ENCODE peak calls at places on chromosomes 3 and 15, in seven cellular contexts. I, A, G, M, D, X and T are unnamed samples.

GRCh38 chr15:52800852-52801747 is 11.0 kb upstream of the ONECUT1 start:
- DNase-seq in X (no peak), A (no peak), G (no peak), D (no peak), I (no peak), M (no peak), T (no peak)

GRCh38 chr3:13385373-13385965 is 34.7 kb downstream of the NUP210 start:
- DNase-seq in M (no peak), I (no peak), X (no peak), G (no peak), D (no peak), A (no peak), T (no peak)

GRCh38 chr3:132378-132777 is 64.2 kb upstream of the CHL1 start:
- DNase-seq in A (no peak), D (no peak), I (no peak), M (no peak), G (no peak), X (no peak), T (no peak)

GRCh38 chr3:190581041-190581501 is 67.2 kb downstream of the IL1RAP start:
- DNase-seq in M (no peak), D (no peak), I (no peak), A (no peak), X (no peak), G (no peak), T (no peak)

GRCh38 chr3:46854543-46854942 is 8.7 kb downstream of the MYL3 start:
- DNase-seq in G (no peak), I (no peak), A (no peak), D (no peak), X (no peak), M (no peak), T (no peak)

GRCh38 chr3:123688241-123688747 is 103.4 kb upstream of the HACD2 start:
- DNase-seq in M (peak), A (peak), D (peak), X (no peak), G (peak), I (peak), T (peak)

GRCh38 chr3:42764115-42764514 is 8.9 kb downstream of the CCDC13 start:
- DNase-seq in A (no peak), I (no peak), M (no peak), D (no peak), G (no peak), X (no peak), T (no peak)

GRCh38 chr3:188860147-188860546 is 311.6 kb upstream of the TPRG1 start:
- DNase-seq in A (no peak), D (no peak), M (no peak), X (no peak), G (no peak), I (no peak), T (no peak)

GRCh38 chr3:74523811-74524210 is 90.6 kb downstream of the CNTN3 start:
- DNase-seq in X (no peak), G (no peak), I (no peak), D (no peak), M (no peak), A (no peak), T (peak)

GRCh38 chr3:106862067-106862466 is 515.2 kb upstream of the CCDC54 start:
- DNase-seq in G (no peak), A (no peak), M (no peak), D (peak), X (peak), I (no peak), T (no peak)

GRCh38 chr3:108755686-108756085 is 1.5 kb downstream of the RETNLB start:
- DNase-seq in X (no peak), D (no peak), A (no peak), I (no peak), M (no peak), G (no peak), T (no peak)

GRCh38 chr15:92968926-92969664 is 69.0 kb downstream of the CHD2 start:
- DNase-seq in X (peak), M (no peak), D (no peak), I (no peak), G (no peak), A (peak), T (peak)

GRCh38 chr15:99706557-99707303 is 26.5 kb downstream of the LYSMD4 start:
- DNase-seq in X (no peak), A (no peak), M (no peak), I (no peak), D (no peak), G (no peak), T (no peak)

GRCh38 chr15:70190296-70190695 is 92.6 kb upstream of the TLE3 start:
- DNase-seq in D (no peak), A (no peak), M (no peak), G (no peak), X (no peak), I (no peak), T (no peak)

GRCh38 chr3:30586091-30586805 is 20.2 kb upstream of the TGFBR2 start:
- DNase-seq in D (no peak), I (no peak), G (no peak), A (no peak), M (no peak), X (no peak), T (no peak)

GRCh38 chr3:117997201-117998049 is 1037.2 kb downstream of the IGSF11 start:
- DNase-seq in X (peak), A (peak), G (peak), D (peak), I (peak), M (peak), T (peak)

GRCh38 chr3:39811561-39811960 is 2.2 kb downstream of the MYRIP start:
- DNase-seq in X (no peak), M (no peak), A (no peak), I (no peak), G (no peak), D (no peak), T (no peak)

GRCh38 chr3:30146978-30147377 is 459.4 kb upstream of the TGFBR2 start:
- DNase-seq in M (no peak), A (no peak), D (no peak), X (peak), G (no peak), I (no peak), T (peak)

GRCh38 chr3:146589899-146590508 is 15.1 kb downstream of the PLSCR5 start:
- DNase-seq in G (peak), I (no peak), A (peak), M (no peak), D (no peak), X (peak), T (no peak)

GRCh38 chr3:192422998-192423349 is 304.4 kb downstream of the FGF12 start:
- DNase-seq in X (peak), G (no peak), M (no peak), D (no peak), I (no peak), A (peak), T (no peak)

GRCh38 chr15:74458473-74458872 is 2.5 kb downstream of the UBL7 start:
- DNase-seq in I (no peak), A (no peak), X (peak), G (no peak), M (no peak), D (no peak), T (no peak)

GRCh38 chr15:74460298-74460697 is 662 bp downstream of the UBL7 start:
- DNase-seq in D (no peak), X (no peak), I (no peak), G (no peak), A (peak), M (no peak), T (no peak)

GRCh38 chr15:74463634-74464033 is 2.7 kb upstream of the UBL7 start:
- DNase-seq in X (no peak), A (no peak), M (no peak), D (no peak), I (no peak), G (no peak), T (no peak)

GRCh38 chr15:74461847-74462511 is 1.0 kb upstream of the UBL7 start:
- DNase-seq in X (peak), G (no peak), A (no peak), D (no peak), M (no peak), I (no peak), T (no peak)

GRCh38 chr15:74460903-74461846 is at the start of gene UBL7:
- DNase-seq in A (peak), M (peak), X (peak), D (peak), I (peak), G (peak), T (peak)
- H3K4me3 ChIP-seq in A (peak), M (peak), X (peak), D (peak), I (peak), G (peak), T (peak)

DNA sequence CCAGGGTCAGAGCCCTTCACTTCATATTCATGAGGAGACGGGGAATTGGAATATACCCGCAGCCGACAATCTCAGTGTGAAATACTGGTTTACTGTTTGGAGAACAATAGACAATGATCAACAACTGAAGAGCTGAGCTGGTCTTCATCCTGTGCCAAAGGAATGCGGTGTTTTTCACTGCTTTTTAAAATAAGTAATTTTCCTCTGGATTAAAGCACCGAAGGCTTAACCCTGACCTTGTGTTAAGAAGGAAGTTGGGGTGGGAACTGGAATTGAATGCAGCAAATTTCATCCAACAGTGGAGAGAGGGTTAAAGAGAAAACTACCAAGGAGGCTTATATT is at the start of gene TM4SF18:
- DNase-seq in A (no peak), M (no peak), I (no peak), G (no peak), D (no peak), X (no peak), T (peak)
- H3K4me3 ChIP-seq in A (no peak), M (no peak), I (no peak), G (peak), D (no peak), X (no peak), T (peak)

GRCh38 chr3:71486831-71487230 is 96.7 kb downstream of the FOXP1 start:
- DNase-seq in M (no peak), G (no peak), X (no peak), A (no peak), I (no peak), D (no peak), T (no peak)
- H3K4me3 ChIP-seq in M (no peak), G (no peak), X (no peak), A (no peak), I (no peak), D (no peak), T (no peak)

GRCh38 chr3:58575986-58576652 is 1.1 kb downstream of the FAM107A start:
- DNase-seq in X (no peak), A (no peak), I (no peak), D (no peak), M (no peak), G (no peak), T (no peak)
- H3K4me3 ChIP-seq in X (no peak), A (no peak), I (no peak), D (no peak), M (no peak), G (no peak), T (no peak)

DNA sequence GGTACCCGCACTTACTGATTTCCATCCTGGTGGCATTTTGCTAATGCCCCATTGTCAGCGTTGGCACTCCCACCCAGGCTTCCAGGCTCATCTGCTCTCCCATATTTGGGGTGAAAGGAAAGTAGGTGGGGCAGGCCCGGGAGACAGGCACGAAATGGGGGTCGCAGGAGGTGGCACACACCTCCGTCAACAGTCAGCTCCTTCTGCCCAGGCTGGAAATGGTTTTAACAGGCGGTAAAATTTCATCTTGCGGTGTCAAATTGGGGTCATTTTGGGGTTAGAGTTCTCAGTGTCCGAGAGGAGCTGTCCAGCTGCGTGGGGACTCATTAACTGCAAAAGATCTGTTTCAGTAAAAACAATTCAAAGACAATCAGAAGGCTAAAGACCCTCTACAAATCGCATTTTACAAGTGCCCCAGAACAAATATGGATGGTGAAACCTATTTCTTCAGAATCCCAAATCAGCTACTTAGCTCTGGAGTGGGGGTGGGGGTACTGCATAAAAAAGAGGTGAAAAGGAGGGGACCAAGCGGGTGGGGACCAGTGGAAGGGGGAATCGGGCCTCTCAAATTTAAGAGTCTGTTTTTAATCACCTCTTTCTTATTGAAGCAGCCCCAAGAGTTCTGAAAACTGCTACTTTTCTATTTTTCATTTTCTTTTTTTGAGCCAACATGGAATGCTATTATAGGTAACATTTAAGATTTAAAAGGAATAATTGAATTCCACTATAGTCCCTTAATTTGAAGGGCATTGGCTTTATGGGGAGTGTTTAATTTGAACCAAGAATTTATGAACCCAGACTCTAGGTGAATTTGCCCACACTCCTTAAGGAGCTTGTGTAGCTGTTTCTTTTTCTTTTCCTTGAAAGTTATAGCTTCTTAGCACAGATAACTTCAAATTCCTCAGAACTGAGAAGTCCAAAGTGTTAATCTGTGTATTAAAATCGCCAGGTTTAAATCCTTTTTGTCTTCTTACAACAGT is 4.4 kb upstream of the MEIS2 start:
- DNase-seq in A (no peak), I (no peak), X (no peak), M (no peak), G (no peak), D (no peak), T (no peak)
- H3K4me3 ChIP-seq in A (no peak), I (no peak), X (no peak), M (no peak), G (no peak), D (no peak), T (peak)

DNA sequence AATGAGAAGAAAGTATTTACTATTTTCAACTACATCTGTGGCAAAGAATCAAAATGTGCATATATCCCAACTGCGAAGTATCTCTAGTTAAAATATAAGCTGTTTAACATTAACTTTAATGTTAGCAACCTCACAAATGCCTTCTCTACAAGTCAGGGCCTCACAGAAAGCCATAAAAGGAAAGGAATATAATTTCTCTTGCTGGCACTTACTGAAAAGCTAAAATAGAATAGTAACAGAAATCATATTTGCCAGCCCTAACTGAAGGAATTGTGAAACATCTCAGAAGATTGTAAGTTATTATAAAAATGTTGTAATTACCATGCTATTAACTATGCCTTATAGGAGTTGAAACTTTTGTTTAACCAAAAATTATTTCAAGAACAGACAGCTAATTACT is 65.1 kb upstream of the MBNL1 start:
- DNase-seq in A (peak), G (no peak), I (no peak), D (peak), M (no peak), X (no peak), T (no peak)
- H3K4me3 ChIP-seq in A (peak), G (peak), I (peak), D (no peak), M (no peak), X (no peak), T (no peak)

GRCh38 chr15:77819841-77820728 is 187.4 kb upstream of the LINGO1 start:
- DNase-seq in G (peak), M (no peak), X (peak), D (no peak), A (peak), I (no peak), T (no peak)

GRCh38 chr15:77819271-77819806 is 186.6 kb upstream of the LINGO1 start:
- DNase-seq in X (peak), A (no peak), G (peak), I (no peak), M (no peak), D (no peak), T (no peak)

GRCh38 chr15:77817434-77817833 is 184.7 kb upstream of the LINGO1 start:
- DNase-seq in X (no peak), G (no peak), M (no peak), D (no peak), A (no peak), I (no peak), T (no peak)

GRCh38 chr15:77816983-77817382 is 184.3 kb upstream of the LINGO1 start:
- DNase-seq in X (no peak), D (no peak), M (no peak), A (no peak), I (no peak), G (no peak), T (no peak)

DNA sequence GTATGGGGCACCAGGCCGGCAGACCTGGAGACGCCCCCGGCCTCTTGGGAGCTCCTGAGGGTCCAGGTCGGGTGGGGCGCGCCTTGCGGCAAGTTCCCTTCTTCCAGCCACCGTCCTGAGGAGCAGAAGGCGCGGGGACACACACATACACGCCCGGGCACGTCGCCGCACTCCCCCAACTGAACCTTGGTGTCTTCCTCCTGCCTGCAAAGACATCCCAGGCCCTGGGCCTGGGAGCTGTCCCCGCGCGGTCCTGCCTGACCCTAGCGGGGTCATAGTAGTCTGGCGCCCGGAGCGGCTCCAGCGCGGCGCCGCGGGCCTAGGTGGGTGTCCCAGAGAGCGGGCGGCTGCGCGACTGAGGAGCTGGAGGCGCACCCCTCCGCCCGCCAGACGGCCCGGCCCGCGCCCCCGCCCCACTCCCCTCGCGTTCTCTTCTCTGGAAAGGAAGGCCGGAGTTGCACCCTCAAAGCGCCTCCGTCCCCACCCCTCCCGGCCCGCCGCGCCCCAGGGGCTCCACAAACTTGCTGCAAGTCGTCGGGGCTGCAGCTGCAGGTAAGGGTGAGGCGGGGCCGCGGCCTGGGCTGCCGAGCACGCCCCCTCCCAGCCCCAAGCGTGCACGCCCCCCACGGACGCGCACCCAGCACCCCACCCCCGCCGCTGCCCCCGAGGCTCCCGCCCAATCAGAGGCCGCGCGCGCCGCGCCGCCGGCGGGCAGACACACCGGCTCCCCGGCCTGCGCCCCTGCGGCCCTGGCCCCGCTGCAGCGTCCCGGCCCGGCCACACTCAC is 186.0 kb upstream of the LINGO1 start:
- DNase-seq in D (no peak), I (no peak), G (no peak), M (no peak), A (no peak), X (peak), T (no peak)
- H3K4me3 ChIP-seq in D (no peak), I (peak), G (peak), M (no peak), A (no peak), X (peak), T (no peak)